ENCODE peak calls at places on chromosomes 6 and 20, in four cellular contexts. A is transverse colon, V is K562, O is H1. K is an unnamed sample.

GRCh38 chr6:161644521-161644920 is 370.7 kb upstream of the AGPAT4 start:
- DNase-seq in A (no peak), V (no peak), O (no peak), K (no peak)

GRCh38 chr6:61751986-61752385 is 534.0 kb downstream of the KHDRBS2 start:
- DNase-seq in A (no peak), V (no peak), O (no peak), K (no peak)

GRCh38 chr20:3547906-3548305 is 77.1 kb downstream of the ATRN start:
- DNase-seq in A (no peak), V (no peak), O (no peak), K (peak; percentile 23)

GRCh38 chr20:24109008-24109407 is 120.4 kb upstream of the GGTLC1 start:
- DNase-seq in A (peak; percentile 13), V (peak; percentile 11), O (no peak), K (no peak)

GRCh38 chr6:131117866-131118265 is 17.4 kb upstream of the AKAP7 start:
- DNase-seq in A (no peak), V (no peak), O (no peak), K (no peak)

GRCh38 chr20:50467618-50468373 is 42.4 kb upstream of the PTPN1 start:
- DNase-seq in A (no peak), V (peak; percentile 77), O (no peak), K (peak; percentile 75)

GRCh38 chr6:131070061-131070460 is 7.0 kb upstream of the EPB41L2 start:
- DNase-seq in A (no peak), V (no peak), O (no peak), K (no peak)

GRCh38 chr6:71402101-71402500 is 113.5 kb downstream of the OGFRL1 start:
- DNase-seq in A (no peak), V (no peak), O (no peak), K (no peak)

GRCh38 chr20:43383026-43383795 is 74.5 kb upstream of the SRSF6 start:
- DNase-seq in A (no peak), V (no peak), O (no peak), K (no peak)

GRCh38 chr6:122365775-122366403 is 33.6 kb upstream of the HSF2 start:
- DNase-seq in A (no peak), V (no peak), O (no peak), K (no peak)

GRCh38 chr6:83893024-83893423 is 33.5 kb downstream of the CYB5R4 start:
- DNase-seq in A (no peak), V (no peak), O (no peak), K (no peak)

GRCh38 chr6:28251648-28252506 is at the start of gene ZKSCAN4:
- DNase-seq in A (peak; percentile 87), V (peak; percentile 82), O (peak; percentile 50), K (peak; percentile 90)

GRCh38 chr20:5871720-5872410 is 78.5 kb downstream of the TRMT6 start:
- DNase-seq in A (no peak), V (no peak), O (no peak), K (no peak)

GRCh38 chr6:148323344-148323743 is 19.3 kb upstream of the SASH1 start:
- DNase-seq in A (no peak), V (no peak), O (no peak), K (no peak)

GRCh38 chr6:72461144-72461543 is 160.7 kb upstream of the KCNQ5 start:
- DNase-seq in A (no peak), V (no peak), O (no peak), K (no peak)

GRCh38 chr6:37783831-37784584 is 35.5 kb upstream of the ZFAND3 start:
- DNase-seq in A (no peak), V (no peak), O (no peak), K (no peak)

GRCh38 chr6:87176493-87176892 is 21.1 kb downstream of the ZNF292 start:
- DNase-seq in A (no peak), V (no peak), O (no peak), K (no peak)

GRCh38 chr20:6074145-6074561 is 20.3 kb upstream of the LRRN4 start:
- DNase-seq in A (no peak), V (no peak), O (no peak), K (peak; percentile 57)

GRCh38 chr6:134675110-134676038 is 274.5 kb downstream of the ALDH8A1 start:
- DNase-seq in A (no peak), V (no peak), O (no peak), K (no peak)
- TF ChIP-seq EP300 in A (no peak), V (no peak), O (no peak), K (no peak)

GRCh38 chr6:11761744-11762620 is 16.6 kb downstream of the ADTRP start:
- DNase-seq in A (peak; percentile 77), V (no peak), O (no peak), K (no peak)

GRCh38 chr6:11762782-11763459 is 15.7 kb downstream of the ADTRP start:
- DNase-seq in A (no peak), V (no peak), O (no peak), K (no peak)

GRCh38 chr6:11766056-11766455 is 12.5 kb downstream of the ADTRP start:
- DNase-seq in A (no peak), V (peak; percentile 49), O (no peak), K (no peak)

GRCh38 chr6:11764250-11764604 is 14.4 kb downstream of the ADTRP start:
- DNase-seq in A (no peak), V (no peak), O (no peak), K (no peak)

DNA sequence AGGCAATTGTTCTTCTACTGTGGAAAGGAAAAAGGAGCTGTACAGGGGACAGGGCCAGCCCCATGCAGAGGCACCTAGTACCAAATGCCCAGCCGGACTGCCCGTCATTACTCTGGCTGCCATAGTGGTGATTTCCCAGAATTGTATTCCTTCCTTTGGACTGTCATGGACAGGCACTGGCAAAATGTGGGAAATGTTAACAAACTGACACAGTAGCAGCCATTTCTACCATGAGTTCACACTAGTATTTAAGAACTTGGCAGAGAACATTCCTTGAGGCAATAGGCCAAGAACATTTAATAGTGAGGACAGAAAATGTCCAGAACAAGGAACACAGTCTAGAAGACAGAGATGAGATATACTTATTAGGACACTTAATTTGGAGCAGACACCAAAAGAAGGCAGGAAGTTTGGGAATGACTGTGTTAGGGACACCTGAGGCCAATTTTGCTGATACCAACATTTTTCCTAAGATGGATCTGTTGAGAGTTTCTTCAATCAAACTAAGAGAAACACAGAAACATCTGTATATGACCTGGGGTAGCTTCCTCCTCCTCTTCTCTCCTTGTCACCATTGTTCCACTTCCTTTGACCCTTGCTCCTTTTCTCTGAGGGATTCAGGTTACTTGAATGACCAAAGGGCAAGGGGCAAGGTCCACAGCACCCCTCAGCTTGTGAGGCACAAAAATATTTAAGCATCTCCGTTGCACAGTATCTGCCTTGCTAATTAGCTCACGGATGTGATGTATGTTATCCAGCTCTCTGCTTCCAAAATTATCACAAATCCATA is 14.9 kb downstream of the ADTRP start:
- DNase-seq in A (no peak), V (no peak), O (no peak), K (no peak)
- TF ChIP-seq EP300 in A (peak; percentile 33), V (no peak), O (no peak), K (no peak)

DNA sequence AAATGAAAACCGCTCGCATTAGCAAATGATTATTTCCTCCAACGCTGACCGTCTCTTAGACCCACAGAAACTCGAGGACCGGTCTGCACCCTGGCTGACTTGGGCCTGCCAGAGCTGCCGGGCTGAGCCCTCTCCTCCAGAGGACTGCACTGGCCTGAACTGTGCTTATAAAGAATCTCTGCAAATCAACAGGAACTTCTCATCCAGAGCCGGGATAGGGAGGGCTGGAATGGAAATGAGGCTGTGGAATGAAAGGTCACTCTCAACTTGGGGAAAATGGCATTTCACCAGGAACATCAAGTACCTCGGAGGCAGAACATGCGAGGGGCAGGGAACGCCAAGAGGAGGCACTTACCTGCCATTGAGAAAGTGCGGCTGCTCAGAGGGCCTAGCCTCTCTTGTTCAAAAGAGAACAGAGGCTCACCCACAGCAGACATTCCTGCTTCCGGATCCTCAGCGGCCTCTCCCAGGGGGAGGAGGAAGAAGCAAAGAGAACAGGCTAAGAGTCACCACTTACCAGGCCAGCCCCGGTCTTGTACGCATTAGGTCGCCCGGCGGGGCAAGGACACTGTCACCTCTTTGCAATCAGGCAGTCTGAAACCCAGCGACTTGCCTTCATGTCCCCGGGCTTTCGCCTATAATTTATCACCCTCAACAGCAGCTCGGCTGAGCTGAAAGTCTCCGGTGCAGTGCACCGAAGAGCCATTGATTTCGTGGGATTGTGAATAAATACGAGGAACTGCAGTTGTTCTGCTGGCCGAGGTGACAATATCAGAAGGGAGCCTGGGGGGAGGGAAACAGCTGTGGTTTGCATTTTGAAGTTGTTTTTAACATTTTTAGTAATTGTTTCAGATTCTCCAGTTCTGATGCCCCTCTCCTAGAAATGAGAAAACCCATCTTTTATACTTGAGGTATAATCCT is 37.6 kb downstream of the ZMYND8 start:
- DNase-seq in A (peak; percentile 78), V (peak; percentile 56), O (no peak), K (peak; percentile 49)
- TF ChIP-seq EP300 in A (peak; percentile 90), V (peak; percentile 22), O (no peak), K (peak; percentile 8)

GRCh38 chr20:19920388-19921138 is 96.6 kb upstream of the NAA20 start:
- DNase-seq in A (no peak), V (no peak), O (no peak), K (no peak)
- TF ChIP-seq EP300 in A (no peak), V (no peak), O (no peak), K (no peak)

DNA sequence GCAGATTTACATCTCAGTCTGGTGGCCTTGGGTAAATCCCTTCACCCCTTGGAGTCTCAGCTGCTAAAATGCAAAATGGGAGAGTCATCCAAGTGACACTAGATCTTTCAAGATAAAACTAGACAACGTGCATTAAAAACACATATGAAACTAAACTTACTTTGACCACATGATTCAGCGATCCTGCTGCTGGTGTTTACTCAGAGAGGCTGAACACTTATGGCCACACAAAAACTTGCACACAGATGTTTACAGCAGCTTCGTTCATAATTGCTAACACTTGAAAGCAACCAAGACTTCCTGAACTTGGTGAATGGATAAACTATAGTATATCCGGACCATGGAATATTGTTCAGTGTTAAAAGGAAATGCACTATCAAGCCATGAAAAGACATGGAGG is 55.3 kb upstream of the GPR6 start:
- DNase-seq in A (no peak), V (no peak), O (no peak), K (no peak)
- TF ChIP-seq EP300 in A (no peak), V (no peak), O (no peak), K (no peak)

DNA sequence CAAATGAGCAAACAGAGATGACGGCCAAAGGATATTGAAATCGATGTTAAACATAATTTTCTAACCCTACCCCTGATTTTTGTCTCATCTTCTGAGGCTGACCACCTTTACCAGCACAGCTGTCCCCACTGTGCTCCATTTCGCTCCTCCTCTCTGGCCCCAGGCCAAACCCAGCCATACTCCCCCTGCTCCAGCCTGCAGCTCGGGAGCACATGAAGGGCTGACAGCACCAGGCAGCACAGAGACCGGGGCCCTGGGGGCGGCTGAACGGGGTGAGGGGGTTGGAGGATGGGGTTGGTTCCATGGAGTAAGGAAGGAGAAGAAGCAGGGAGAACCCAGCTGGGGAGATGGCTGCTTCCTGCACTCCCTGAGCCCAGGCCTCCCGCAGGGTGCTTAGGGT is 3.2 kb upstream of the NCR2 start:
- DNase-seq in A (no peak), V (no peak), O (no peak), K (no peak)
- TF ChIP-seq EP300 in A (no peak), V (no peak), O (no peak), K (no peak)

GRCh38 chr20:37202267-37202943 is 23.1 kb upstream of the MROH8 start:
- DNase-seq in A (peak; percentile 26), V (peak; percentile 58), O (peak; percentile 10), K (peak; percentile 70)
- TF ChIP-seq EP300 in A (no peak), V (no peak), O (no peak), K (no peak)